ENCODE peak calls at places on chromosomes 2 and 18, in four cellular contexts. Q is neuronal stem cell, M is neural progenitor cell, P is fibroblast of lung. S is an unnamed sample.

GRCh38 chr2:230823264-230823964 is 41.3 kb upstream of the ITM2C start:
- DNase-seq in Q (no peak), M (no peak), P (no peak), S (no peak)

GRCh38 chr18:62445386-62445917 is 77.4 kb upstream of the ZCCHC2 start:
- DNase-seq in Q (no peak), M (no peak), P (no peak), S (no peak)

GRCh38 chr18:36274296-36274695 is 23.2 kb upstream of the FHOD3 start:
- DNase-seq in Q (no peak), M (no peak), P (no peak), S (no peak)

GRCh38 chr2:38155-38554 is 8.2 kb downstream of the FAM110C start:
- DNase-seq in Q (no peak), M (no peak), P (no peak), S (no peak)

GRCh38 chr18:22939649-22940048 is 6.5 kb downstream of the RBBP8 start:
- DNase-seq in Q (no peak), M (no peak), P (no peak), S (no peak)

GRCh38 chr18:22556271-22556990 is 138.7 kb upstream of the CTAGE1 start:
- DNase-seq in Q (no peak), M (no peak), P (no peak), S (peak; percentile 31)

GRCh38 chr2:19722486-19723420 is 179.0 kb downstream of the TTC32 start:
- DNase-seq in Q (no peak), M (no peak), P (no peak), S (no peak)

GRCh38 chr2:3173031-3173430 is 204.6 kb downstream of the EIPR1 start:
- DNase-seq in Q (no peak), M (no peak), P (peak; percentile 39), S (no peak)

GRCh38 chr2:219289537-219290361 is 10.6 kb downstream of the DNAJB2 start:
- DNase-seq in Q (no peak), M (no peak), P (peak; percentile 97), S (peak; percentile 90)

GRCh38 chr2:8661736-8662135 is 20.1 kb upstream of the ID2 start:
- DNase-seq in Q (no peak), M (no peak), P (peak; percentile 61), S (peak; percentile 52)

GRCh38 chr2:182416191-182416590 is 10.6 kb downstream of the PDE1A start:
- DNase-seq in Q (no peak), M (no peak), P (no peak), S (no peak)

GRCh38 chr2:180571559-180571958 is 408.8 kb upstream of the UBE2E3 start:
- DNase-seq in Q (no peak), M (no peak), P (peak; percentile 57), S (no peak)

GRCh38 chr2:177295479-177295878 is 31.0 kb upstream of the NFE2L2 start:
- DNase-seq in Q (no peak), M (no peak), P (peak; percentile 82), S (no peak)

GRCh38 chr2:55364189-55365055 is 55.2 kb downstream of the CCDC88A start:
- DNase-seq in Q (no peak), M (no peak), P (peak; percentile 99), S (peak; percentile 38)

GRCh38 chr18:62281684-62282083 is 43.4 kb upstream of the TNFRSF11A start:
- DNase-seq in Q (no peak), M (no peak), P (peak; percentile 86), S (no peak)

GRCh38 chr18:13003466-13003896 is 12.3 kb downstream of the CEP192 start:
- DNase-seq in Q (no peak), M (peak; percentile 54), P (peak; percentile 67), S (no peak)

GRCh38 chr18:24063121-24063731 is 48.7 kb downstream of the TTC39C start:
- DNase-seq in Q (no peak), M (no peak), P (peak; percentile 62), S (no peak)

GRCh38 chr2:128436498-128437180 is 118.0 kb upstream of the HS6ST1 start:
- DNase-seq in Q (no peak), M (no peak), P (no peak), S (no peak)

GRCh38 chr18:62788111-62788510 is 72.8 kb downstream of the PHLPP1 start:
- DNase-seq in Q (no peak), M (peak; percentile 35), P (no peak), S (no peak)

GRCh38 chr18:9787716-9788115 is 79.6 kb downstream of the RAB31 start:
- DNase-seq in Q (no peak), M (no peak), P (peak; percentile 64), S (no peak)

GRCh38 chr2:19543271-19544019 is 185.0 kb upstream of the OSR1 start:
- DNase-seq in Q (no peak), M (no peak), P (peak; percentile 65), S (no peak)

GRCh38 chr2:237441605-237442004 is 27.6 kb upstream of the COL6A3 start:
- DNase-seq in Q (no peak), M (no peak), P (peak; percentile 88), S (peak; percentile 79)

GRCh38 chr2:127419112-127419430 is 844 bp downstream of the PROC start:
- DNase-seq in Q (no peak), M (no peak), P (no peak), S (no peak)

GRCh38 chr18:40570615-40571014 is 1384.4 kb upstream of the PIK3C3 start:
- DNase-seq in Q (no peak), M (no peak), P (no peak), S (no peak)

GRCh38 chr18:12086249-12086648 is 7.4 kb upstream of the ANKRD62 start:
- DNase-seq in Q (no peak), M (no peak), P (no peak), S (no peak)

GRCh38 chr2:192254444-192254843 is 59.7 kb upstream of the TMEFF2 start:
- DNase-seq in Q (no peak), M (no peak), P (no peak), S (no peak)

GRCh38 chr18:9109523-9109922 is 7.0 kb downstream of the NDUFV2 start:
- DNase-seq in Q (no peak), M (no peak), P (peak; percentile 36), S (no peak)

GRCh38 chr2:215983581-215984351 is 29.6 kb downstream of the MREG start:
- DNase-seq in Q (no peak), M (no peak), P (peak; percentile 6), S (no peak)
- H3K27ac ChIP-seq in Q (no peak overlapping the region), M (no peak overlapping the region), P (no peak overlapping the region), S (no peak overlapping the region)

GRCh38 chr2:207683438-207683837 is 28.0 kb upstream of the CCNYL1 start:
- DNase-seq in Q (no peak), M (no peak), P (no peak), S (no peak)
- H3K4me3 ChIP-seq in Q (no peak overlapping the region), M (no peak overlapping the region), P (no peak overlapping the region), S (no peak overlapping the region)

GRCh38 chr2:240591784-240592183 is 5.2 kb downstream of the CAPN10 start:
- DNase-seq in Q (no peak), M (no peak), P (no peak), S (no peak)

GRCh38 chr2:240595381-240596079 is 9.0 kb downstream of the CAPN10 start:
- DNase-seq in Q (peak; percentile 24), M (peak; percentile 61), P (peak; percentile 19), S (peak; percentile 14)

GRCh38 chr2:240593026-240593702 is 6.6 kb downstream of the CAPN10 start:
- DNase-seq in Q (no peak), M (no peak), P (no peak), S (peak; percentile 9)

GRCh38 chr2:240594511-240595380 is 8.2 kb downstream of the CAPN10 start:
- DNase-seq in Q (no peak), M (no peak), P (no peak), S (peak; percentile 19)

GRCh38 chr2:240593703-240594451 is 7.3 kb downstream of the CAPN10 start:
- DNase-seq in Q (no peak), M (no peak), P (no peak), S (peak; percentile 11)
- H3K27ac ChIP-seq in Q (no peak overlapping the region), M (no peak overlapping the region), P (no peak overlapping the region), S (no peak overlapping the region)

DNA sequence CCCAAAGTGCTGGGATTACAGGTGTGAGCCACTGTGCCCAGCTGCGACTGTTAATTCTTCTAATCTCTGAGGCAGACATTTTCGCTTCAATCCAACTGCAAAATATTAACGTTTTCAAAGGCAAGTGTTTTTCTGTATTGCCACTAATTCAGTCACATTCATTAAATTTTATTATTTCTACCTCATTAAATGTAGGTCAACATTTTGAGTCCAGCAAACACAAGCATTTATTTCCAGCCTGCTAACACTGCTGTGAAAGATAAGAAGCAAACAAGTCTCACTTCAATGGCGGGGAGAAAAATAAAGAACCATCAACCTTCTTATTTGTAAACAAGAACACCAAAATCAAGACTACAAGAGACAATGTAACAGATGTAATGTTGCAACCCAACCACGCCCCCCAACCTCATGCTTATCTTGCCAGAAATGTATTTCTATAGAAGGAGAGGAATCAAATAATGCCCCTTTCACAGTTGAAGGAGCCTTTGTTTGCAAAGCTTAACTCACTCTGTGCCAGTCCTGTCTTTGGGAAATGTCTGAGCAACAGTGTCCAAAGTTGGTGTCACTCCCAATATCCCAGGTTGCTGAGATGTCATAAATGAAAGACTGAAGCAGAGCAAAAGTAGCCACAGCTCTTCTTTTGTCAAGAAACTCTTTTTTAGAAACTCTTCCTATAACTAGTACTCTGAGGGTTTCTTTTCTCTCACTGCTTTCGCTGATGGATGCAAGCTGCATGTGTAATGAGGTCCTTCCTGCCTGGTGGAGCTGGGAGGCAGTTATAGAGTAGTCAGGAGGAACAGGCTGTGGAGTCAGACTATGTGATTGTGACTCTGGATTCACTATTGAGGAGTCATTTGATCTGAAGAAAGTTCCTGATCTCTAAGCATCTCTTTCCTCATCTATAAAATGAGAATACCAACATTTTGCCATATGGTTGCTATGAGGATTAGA is 8.6 kb downstream of the DOCK10 start:
- DNase-seq in Q (no peak), M (no peak), P (no peak), S (no peak)
- H3K4me3 ChIP-seq in Q (no peak overlapping the region), M (no peak overlapping the region), P (no peak overlapping the region), S (no peak overlapping the region)

GRCh38 chr2:234970467-234970866 is 18.6 kb downstream of the SH3BP4 start:
- DNase-seq in Q (no peak), M (no peak), P (no peak), S (no peak)
- H3K27ac ChIP-seq in Q (no peak overlapping the region), M (no peak overlapping the region), P (no peak overlapping the region), S (peak overlapping the region; percentile 26)

S was measured in uterus.